ENCODE peak calls at places on chromosomes 3 and 15, in five cellular contexts. N, S, B, J and E are unnamed samples.

GRCh38 chr3:183924956-183925355 is 40.3 kb upstream of the PARL start:
- DNase-seq in N (no peak), S (no peak), B (no peak), J (peak; percentile 43), E (no peak)

GRCh38 chr3:88034463-88034862 is 24.3 kb downstream of the CGGBP1 start:
- DNase-seq in N (no peak), S (no peak), B (no peak), J (no peak), E (no peak)

GRCh38 chr15:41377978-41378377 is 24.3 kb downstream of the NDUFAF1 start:
- DNase-seq in N (no peak), S (no peak), B (no peak), J (no peak), E (no peak)

GRCh38 chr3:31823184-31823583 is 157.9 kb downstream of the OSBPL10 start:
- DNase-seq in N (no peak), S (no peak), B (no peak), J (no peak), E (no peak)

GRCh38 chr3:185176756-185177359 is 24.0 kb upstream of the C3orf70 start:
- DNase-seq in N (peak; percentile 17), S (no peak), B (no peak), J (peak; percentile 53), E (peak; percentile 37)

GRCh38 chr3:38084019-38084968 is 45.3 kb downstream of the DLEC1 start:
- DNase-seq in N (peak; percentile 27), S (peak; percentile 22), B (no peak), J (peak; percentile 67), E (no peak)

GRCh38 chr3:13282528-13282985 is 137.6 kb downstream of the NUP210 start:
- DNase-seq in N (no peak), S (no peak), B (no peak), J (peak; percentile 15), E (no peak)

GRCh38 chr15:78715930-78716329 is 74.9 kb upstream of the CHRNB4 start:
- DNase-seq in N (no peak), S (no peak), B (no peak), J (peak; percentile 78), E (no peak)

GRCh38 chr3:142886938-142887337 is 1.9 kb downstream of the PCOLCE2 start:
- DNase-seq in N (no peak), S (no peak), B (no peak), J (peak; percentile 85), E (no peak)

GRCh38 chr3:18190646-18191045 is 234.5 kb downstream of the SATB1 start:
- DNase-seq in N (no peak), S (no peak), B (no peak), J (peak; percentile 13), E (no peak)

GRCh38 chr3:58051196-58051595 is 43.0 kb downstream of the FLNB start:
- DNase-seq in N (no peak), S (no peak), B (no peak), J (peak; percentile 95), E (no peak)

GRCh38 chr15:28192772-28193171 is 93.7 kb upstream of the OCA2 start:
- DNase-seq in N (no peak), S (no peak), B (no peak), J (no peak), E (no peak)

GRCh38 chr3:172592898-172593669 is 69.9 kb upstream of the TNFSF10 start:
- DNase-seq in N (no peak), S (no peak), B (no peak), J (no peak), E (no peak)

GRCh38 chr3:124951511-124952390 is 17.2 kb upstream of the MUC13 start:
- DNase-seq in N (no peak), S (no peak), B (no peak), J (peak; percentile 85), E (no peak)

GRCh38 chr3:127250032-127250431 is 37.8 kb downstream of the PRR20G start:
- DNase-seq in N (no peak), S (no peak), B (no peak), J (no peak), E (no peak)

GRCh38 chr3:127253491-127253890 is 34.4 kb downstream of the PRR20G start:
- DNase-seq in N (no peak), S (no peak), B (no peak), J (no peak), E (no peak)

GRCh38 chr3:127254730-127255129 is 33.1 kb downstream of the PRR20G start:
- DNase-seq in N (no peak), S (no peak), B (no peak), J (peak; percentile 18), E (peak; percentile 43)

GRCh38 chr3:127254001-127254400 is 33.8 kb downstream of the PRR20G start:
- DNase-seq in N (no peak), S (no peak), B (no peak), J (no peak), E (no peak)

DNA sequence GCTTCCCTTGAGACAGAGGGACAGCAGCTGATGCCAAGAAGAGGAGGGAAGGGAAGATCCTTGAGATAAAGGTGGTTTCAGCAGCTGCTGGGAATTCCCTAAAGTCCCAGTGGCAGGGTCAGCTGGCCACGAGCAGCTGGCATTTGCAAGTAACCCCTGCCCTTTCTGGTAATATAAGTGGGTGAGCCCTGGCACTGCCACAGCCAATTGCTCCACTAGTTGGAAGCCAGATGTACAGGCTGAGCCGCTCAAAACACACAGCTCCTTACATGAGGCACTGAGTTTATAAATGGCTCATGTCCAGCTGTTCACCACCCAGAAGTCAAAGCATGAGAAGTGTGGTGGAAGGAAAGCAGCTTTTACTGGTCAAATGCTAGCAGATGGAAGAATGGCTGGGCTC is 35.4 kb downstream of the PRR20G start:
- DNase-seq in N (no peak), S (no peak), B (no peak), J (no peak), E (no peak)
- H3K9me3 ChIP-seq in N (no peaks in the 10 kb centered on the region), S (peaks cover 5% of the 10 kb centered on the region), B (no peaks in the 10 kb centered on the region), J (no peaks in the 10 kb centered on the region), E (peaks cover 1% of the 10 kb centered on the region)

GRCh38 chr15:74130089-74130848 is at the start of gene ISLR2:
- DNase-seq in N (no peak), S (no peak), B (no peak), J (peak; percentile 52), E (no peak)
- H3K4me3 ChIP-seq in N (no peak within 1 kb of the TSS), S (no peak within 1 kb of the TSS), B (peak within 1 kb of the TSS; percentile 6), J (peak within 1 kb of the TSS; percentile 38), E (no peak within 1 kb of the TSS)

GRCh38 chr3:20904674-20905073 is 718.7 kb upstream of the SGO1 start:
- DNase-seq in N (no peak), S (no peak), B (no peak), J (no peak), E (no peak)

DNA sequence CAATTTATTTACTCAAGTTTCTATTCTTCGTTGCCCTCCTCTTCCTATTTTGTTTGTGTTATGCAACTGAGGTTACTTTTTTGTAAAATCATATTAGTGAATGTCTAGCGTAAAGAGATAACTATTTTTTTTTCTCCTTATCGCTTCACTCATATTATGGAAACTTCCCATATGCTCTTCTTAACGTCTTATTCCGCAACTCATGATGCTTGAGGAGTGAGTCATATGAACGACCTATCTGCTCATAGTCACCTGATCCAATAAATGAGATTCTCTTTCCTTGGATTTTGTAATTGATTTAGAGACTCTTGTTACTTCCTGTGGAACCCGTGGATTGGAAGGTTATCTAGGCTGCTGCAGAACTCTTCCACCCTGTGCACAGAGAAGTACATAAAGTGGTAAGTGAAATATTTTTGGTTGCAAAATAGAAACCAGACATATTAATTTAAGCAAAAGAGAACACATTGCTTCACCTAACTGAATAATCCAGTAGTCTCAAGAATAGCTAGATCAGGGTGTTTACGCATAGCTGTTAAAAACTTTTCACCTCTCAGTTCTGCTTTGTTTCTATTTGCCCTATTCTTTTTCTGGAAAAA is 719.3 kb upstream of the SGO1 start:
- DNase-seq in N (no peak), S (no peak), B (no peak), J (no peak), E (no peak)
- H3K9me3 ChIP-seq in N (no peaks in the 10 kb centered on the region), S (no peaks in the 10 kb centered on the region), B (no peaks in the 10 kb centered on the region), J (no peaks in the 10 kb centered on the region), E (no peaks in the 10 kb centered on the region)

DNA sequence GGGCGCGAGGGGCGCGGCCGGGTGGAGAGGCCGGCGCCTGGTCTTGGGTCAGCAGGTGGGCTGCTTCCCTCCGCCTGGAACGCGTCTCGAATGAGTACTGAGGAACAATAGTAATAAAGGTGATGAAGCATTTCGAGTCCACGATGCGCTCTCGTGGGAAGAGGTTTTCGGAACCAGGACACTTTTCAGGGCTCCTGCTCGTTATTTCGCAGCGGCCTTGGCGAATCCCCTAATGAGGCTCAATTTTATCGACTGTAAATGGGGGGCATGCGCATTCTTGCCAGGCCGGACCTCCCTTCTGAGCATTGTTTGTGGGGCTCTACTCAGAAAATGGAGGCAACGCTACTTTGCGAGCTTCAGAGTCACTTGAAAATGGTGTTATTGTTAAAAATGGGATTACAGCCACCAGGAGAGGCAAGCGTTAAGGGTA is 1.2 kb downstream of the NR2C2 start:
- DNase-seq in N (no peak), S (no peak), B (no peak), J (no peak), E (no peak)
- H3K4me3 ChIP-seq in N (peak overlapping the region; percentile 66), S (peak overlapping the region; percentile 73), B (peak overlapping the region; percentile 94), J (peak overlapping the region; percentile 97), E (peak overlapping the region; percentile 44)

GRCh38 chr15:52790166-52790708 is at the start of gene ONECUT1:
- DNase-seq in N (peak; percentile 87), S (no peak), B (no peak), J (peak; percentile 65), E (peak; percentile 77)
- H3K9me3 ChIP-seq in N (no peaks in the 10 kb centered on the region), S (no peaks in the 10 kb centered on the region), B (no peaks in the 10 kb centered on the region), J (no peaks in the 10 kb centered on the region), E (no peaks in the 10 kb centered on the region)

DNA sequence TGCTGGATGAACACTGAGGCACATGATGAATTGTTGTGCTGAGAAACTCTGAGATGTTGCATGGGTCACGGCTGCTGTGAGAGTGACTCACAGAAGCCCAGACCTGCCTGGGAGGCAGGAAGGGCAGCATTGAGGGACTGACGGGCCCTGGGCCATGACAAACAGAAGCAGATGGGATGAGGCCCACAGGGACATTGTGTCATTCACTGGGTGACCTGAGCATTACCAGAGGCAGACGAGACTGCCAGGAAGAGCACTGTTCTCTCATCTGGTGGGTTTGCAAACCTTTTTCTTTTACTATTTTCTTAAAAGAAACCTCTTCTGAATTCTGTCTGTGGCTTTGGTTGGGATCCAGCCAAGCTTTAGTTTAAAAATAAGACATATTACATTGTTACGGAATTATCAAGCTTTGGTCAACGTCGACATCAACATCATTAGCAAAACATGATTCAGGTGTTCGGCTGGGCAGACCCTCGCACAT is 67.8 kb downstream of the BDH1 start:
- DNase-seq in N (peak; percentile 53), S (no peak), B (peak; percentile 38), J (peak; percentile 96), E (no peak)
- H3K4me3 ChIP-seq in N (no peak overlapping the region), S (no peak overlapping the region), B (no peak overlapping the region), J (peak overlapping the region; percentile 9), E (no peak overlapping the region)

GRCh38 chr15:97545799-97546198 is 414.7 kb upstream of the ARRDC4 start:
- DNase-seq in N (no peak), S (no peak), B (no peak), J (no peak), E (no peak)
- H3K9me3 ChIP-seq in N (no peaks in the 10 kb centered on the region), S (no peaks in the 10 kb centered on the region), B (peaks cover 4% of the 10 kb centered on the region), J (no peaks in the 10 kb centered on the region), E (no peaks in the 10 kb centered on the region)